ENCODE peak calls at places on chromosomes 11 and 22, in five cellular contexts. L, P, W, T and D are unnamed samples. For H3K4me1, the result is how much of the 10 kb centered on the place peaks cover.

GRCh38 chr11:113240790-113241189 is 73.6 kb upstream of the TTC12 start:
- DNase-seq in W (no peak), T (no peak), P (no peak), L (no peak), D (no peak)

GRCh38 chr11:60942207-60942606 is 9.8 kb downstream of the SLC15A3 start:
- DNase-seq in P (no peak), W (no peak), L (no peak), T (no peak), D (no peak)

GRCh38 chr11:110621826-110622225 is 90.4 kb downstream of the ARHGAP20 start:
- DNase-seq in W (no peak), L (no peak), P (peak), T (peak), D (no peak)

GRCh38 chr22:38201718-38202436 is at the start of gene MAFF:
- DNase-seq in P (peak), W (peak), L (peak), T (peak), D (peak)

GRCh38 chr11:27795955-27796861 is 96.0 kb upstream of the BDNF start:
- DNase-seq in W (peak), P (peak), T (no peak), L (no peak), D (no peak)

GRCh38 chr11:126733685-126734084 is 266.9 kb downstream of the KIRREL3 start:
- DNase-seq in W (no peak), T (no peak), P (no peak), L (no peak), D (no peak)

GRCh38 chr11:1251236-1251770 is 28.4 kb downstream of the MUC5B start:
- DNase-seq in L (no peak), P (no peak), T (no peak), W (no peak), D (no peak)

GRCh38 chr22:24102366-24103200 is 78.7 kb upstream of the SUSD2 start:
- DNase-seq in T (no peak), W (no peak), P (no peak), L (no peak), D (peak)

GRCh38 chr11:130211144-130211543 is 51.6 kb downstream of the ST14 start:
- DNase-seq in P (no peak), T (no peak), L (no peak), W (no peak), D (no peak)

GRCh38 chr11:129637473-129637872 is 178.2 kb upstream of the TMEM45B start:
- DNase-seq in L (no peak), T (no peak), P (peak), W (no peak), D (no peak)

GRCh38 chr22:37021710-37022482 is 2.4 kb downstream of the MPST start:
- DNase-seq in T (peak), P (peak), W (no peak), L (peak), D (no peak)

GRCh38 chr11:116851631-116852030 is 14.2 kb upstream of the APOA1 start:
- DNase-seq in P (no peak), L (no peak), T (peak), W (no peak), D (no peak)

GRCh38 chr11:129278586-129279319 is 86.6 kb upstream of the ARHGAP32 start:
- DNase-seq in T (peak), W (peak), L (no peak), P (peak), D (peak)

GRCh38 chr11:104142701-104143100 is 21.2 kb downstream of the PDGFD start:
- DNase-seq in L (no peak), P (no peak), T (no peak), W (no peak), D (no peak)

GRCh38 chr11:93330446-93330984 is at the start of gene DEUP1:
- DNase-seq in T (peak), P (peak), L (peak), W (peak), D (peak)

GRCh38 chr11:15776387-15776786 is 580.0 kb downstream of the SOX6 start:
- DNase-seq in W (no peak), P (no peak), T (no peak), L (no peak), D (no peak)

DNA sequence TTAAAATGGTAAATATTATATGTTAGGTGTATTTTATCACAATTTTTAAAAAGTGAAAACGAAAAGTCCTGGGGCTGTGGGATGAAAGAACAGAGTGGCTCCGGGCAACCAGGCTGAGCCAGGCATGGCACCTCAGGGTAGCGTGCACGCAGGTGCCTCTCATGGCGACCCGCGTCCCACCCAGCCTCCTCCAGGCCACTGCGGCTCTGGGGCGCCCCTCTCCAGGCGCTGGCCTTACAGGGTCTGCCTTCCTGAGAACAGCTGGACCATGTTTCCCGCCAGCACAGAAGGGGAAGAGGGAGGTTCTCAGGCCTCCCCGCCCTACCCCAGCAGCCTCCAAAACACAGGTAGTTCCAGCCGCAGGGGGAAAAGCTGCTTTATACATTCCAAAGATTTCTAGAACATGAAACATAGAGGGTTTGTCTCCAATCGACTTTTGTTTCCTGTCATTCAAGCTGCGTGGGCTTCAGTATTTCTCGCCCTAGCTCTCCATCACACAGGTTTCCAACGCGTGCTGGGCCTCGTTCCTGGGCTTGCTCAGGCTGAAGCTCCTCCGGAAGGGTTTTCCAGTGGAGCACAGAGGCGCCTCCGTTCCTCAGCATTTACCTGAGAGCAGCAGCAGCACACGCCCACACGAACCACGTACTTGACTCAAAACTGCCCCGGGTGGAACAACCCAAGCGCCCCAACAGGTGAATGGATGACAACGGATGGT is 10.5 kb downstream of the EHD1 start:
- DNase-seq in L (no peak), P (no peak), W (no peak), T (no peak), D (no peak)
- H3K4me3 ChIP-seq in L (no peak), P (no peak), W (no peak), T (no peak), D (no peak)

DNA sequence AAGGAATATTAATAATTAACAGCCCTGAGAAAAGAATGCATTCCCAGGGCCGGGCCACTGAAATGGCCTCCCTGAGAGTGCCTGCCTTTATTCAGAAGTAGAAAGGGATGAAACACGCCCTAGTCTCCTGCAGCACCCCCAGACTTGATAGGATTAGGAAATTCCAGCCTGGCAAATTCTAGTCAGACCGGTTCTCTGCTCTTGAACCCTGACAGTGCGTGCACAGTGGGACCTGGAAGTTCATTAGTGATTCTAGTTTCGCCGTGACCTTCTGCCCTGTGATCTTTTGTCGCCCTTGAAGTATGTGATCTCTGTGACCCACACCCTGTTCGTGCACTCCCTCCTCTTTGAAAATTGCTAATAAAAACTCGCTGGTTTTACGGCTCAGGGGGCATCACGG is 2.1 kb upstream of the GSTP1 start:
- DNase-seq in P (no peak), L (no peak), W (peak), T (no peak), D (no peak)
- H3K4me1 ChIP-seq in P (under half), L (under half), W (under half), T (under half), D (under half)

DNA sequence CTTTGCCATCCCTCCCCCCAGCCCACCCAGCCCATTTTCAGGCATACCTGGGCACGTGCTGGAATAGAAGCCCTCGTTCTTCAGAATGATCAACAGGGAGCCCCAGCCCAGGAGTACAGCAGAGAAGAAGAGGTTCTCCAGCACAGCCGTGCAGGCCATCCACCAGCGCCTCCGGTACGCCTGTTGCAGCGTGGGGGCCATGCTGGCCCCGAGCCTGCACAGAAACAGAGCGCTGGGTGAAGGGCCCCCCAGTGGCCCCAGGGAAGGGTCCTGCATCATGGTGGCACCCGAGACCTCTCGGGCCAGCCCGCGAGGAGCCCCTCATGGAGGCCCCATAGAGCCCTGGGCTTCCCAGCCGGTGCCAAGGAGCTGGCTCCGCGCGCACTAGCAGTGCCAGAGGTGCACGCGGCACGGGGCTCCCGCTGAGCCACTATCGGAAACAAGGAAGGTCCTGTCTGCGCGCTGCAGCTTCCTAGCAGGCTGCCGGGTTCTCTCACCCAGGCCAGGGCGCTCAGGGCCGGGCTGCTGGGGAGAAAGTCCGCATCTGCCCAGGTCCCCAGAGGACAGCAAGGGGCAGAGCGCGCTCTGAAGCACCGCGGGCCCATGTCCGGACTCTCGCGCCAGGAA is 1.5 kb downstream of the SLC43A1 start:
- DNase-seq in W (peak), P (peak), T (peak), L (no peak), D (peak)
- H3K4me3 ChIP-seq in W (peak), P (peak), T (peak), L (peak), D (peak)

DNA sequence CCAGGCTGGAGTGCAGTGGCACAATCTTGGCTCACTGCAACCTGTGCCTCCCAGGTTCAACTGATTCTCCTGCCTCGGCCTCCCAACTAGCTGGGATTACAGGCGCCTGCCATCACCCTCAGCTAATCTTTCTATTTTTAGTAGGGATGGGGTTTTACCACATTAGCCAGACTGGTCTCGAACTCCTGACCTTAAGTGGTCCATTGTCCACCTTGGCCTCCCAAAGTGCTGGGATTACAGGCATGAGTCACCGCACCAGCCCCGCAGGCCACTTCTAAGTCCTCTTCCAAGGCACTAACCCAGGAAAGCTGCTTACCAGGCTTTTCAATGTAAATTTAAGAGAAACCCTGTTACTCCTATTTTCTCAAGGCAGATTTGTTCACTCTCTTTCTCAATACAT is 50.4 kb downstream of the DENND5A start:
- DNase-seq in T (peak), L (no peak), P (peak), W (no peak), D (no peak)
- H3K4me1 ChIP-seq in T (under half), L (under half), P (half or more), W (under half), D (under half)

GRCh38 chr11:36451681-36452080 is 58.4 kb downstream of the TRAF6 start:
- DNase-seq in L (no peak), P (no peak), T (no peak), W (no peak), D (no peak)

GRCh38 chr11:36450391-36450714 is 59.7 kb downstream of the TRAF6 start:
- DNase-seq in L (no peak), P (no peak), T (no peak), W (no peak), D (no peak)

GRCh38 chr11:36447947-36448346 is 62.1 kb downstream of the TRAF6 start:
- DNase-seq in T (no peak), P (no peak), W (peak), L (no peak), D (no peak)

GRCh38 chr11:36451045-36451444 is 59.0 kb downstream of the TRAF6 start:
- DNase-seq in W (no peak), T (no peak), P (no peak), L (no peak), D (no peak)

GRCh38 chr11:36449566-36450390 is 60.3 kb downstream of the TRAF6 start:
- DNase-seq in W (no peak), P (peak), L (no peak), T (peak), D (no peak)
- H3K4me3 ChIP-seq in W (no peak), P (peak), L (no peak), T (no peak), D (peak)

DNA sequence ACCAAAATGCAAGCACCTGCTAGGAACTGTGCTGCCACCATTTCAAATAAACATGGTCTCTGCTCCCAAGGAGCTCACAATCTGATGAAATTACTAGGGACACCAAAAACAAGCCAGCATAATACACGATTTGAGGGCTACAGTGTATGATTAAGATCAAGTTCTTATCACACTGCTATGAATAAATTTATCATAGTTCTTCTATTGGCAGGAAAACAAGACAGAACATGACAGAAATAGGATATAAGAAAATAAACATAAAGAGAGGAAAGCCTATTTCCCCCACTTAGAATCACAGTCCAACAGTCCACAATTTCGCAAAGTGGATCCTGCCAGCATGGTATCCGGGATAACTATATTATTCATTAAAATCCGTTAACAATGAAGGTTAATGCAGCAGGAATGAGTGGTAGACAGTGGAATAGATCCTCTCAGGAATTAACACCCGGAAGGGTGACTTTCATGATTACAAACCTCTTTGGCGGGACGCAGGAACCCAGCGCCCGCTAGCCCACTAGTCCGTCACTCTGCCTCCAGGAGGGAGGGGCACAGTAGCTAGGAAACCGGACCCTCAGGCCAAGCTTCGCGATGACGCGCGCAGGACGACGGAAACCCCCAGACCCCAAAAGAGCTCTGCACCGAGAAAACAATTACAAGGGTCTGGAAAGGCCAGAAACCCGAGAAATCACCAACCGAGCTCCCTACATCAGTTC is 665 bp downstream of the CCDC82 start:
- DNase-seq in W (no peak), P (peak), T (no peak), L (peak), D (no peak)
- H3K4me1 ChIP-seq in W (under half), P (under half), T (under half), L (under half), D (under half)

GRCh38 chr11:76210920-76211851 is 4.9 kb upstream of the WNT11 start:
- DNase-seq in W (no peak), L (no peak), T (no peak), P (no peak), D (no peak)
- H3K4me3 ChIP-seq in W (no peak), L (peak), T (peak), P (peak), D (peak)

DNA sequence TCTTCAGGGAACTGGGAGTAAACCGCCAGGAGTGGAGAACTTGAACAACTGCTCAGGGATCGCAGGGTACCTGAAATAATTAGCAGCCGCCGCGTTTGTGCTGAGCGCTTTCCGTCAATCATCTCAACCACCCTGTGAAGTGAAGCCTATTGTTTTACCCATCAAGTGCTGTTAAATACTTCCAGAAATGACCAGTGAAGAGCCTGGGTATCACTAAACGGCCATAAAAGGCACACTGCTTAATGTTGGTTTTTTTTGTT is 1.1 kb downstream of the CD59 start:
- DNase-seq in W (peak), P (peak), T (no peak), L (no peak), D (no peak)
- H3K4me1 ChIP-seq in W (under half), P (half or more), T (under half), L (half or more), D (under half)